ENCODE peak calls at places on chromosomes 3 and 15, in five cellular contexts. U, S, W, D and A are unnamed samples.

GRCh38 chr3:188153949-188154757 is at the start of gene LPP:
- DNase-seq in U (peak), D (peak), S (peak), W (no peak), A (no peak)

GRCh38 chr3:101141135-101141534 is 147.9 kb upstream of the ABI3BP start:
- DNase-seq in U (no peak), D (no peak), W (no peak), S (no peak), A (no peak)

GRCh38 chr15:48581221-48581620 is 64.3 kb downstream of the FBN1 start:
- DNase-seq in W (no peak), S (no peak), D (no peak), U (no peak), A (no peak)

GRCh38 chr15:48352474-48353072 is 21.3 kb downstream of the DUT start:
- DNase-seq in W (peak), U (peak), S (peak), D (peak), A (no peak)

GRCh38 chr3:127428344-127429001 is 140.6 kb upstream of the PRR20G start:
- DNase-seq in D (no peak), S (no peak), W (no peak), U (no peak), A (no peak)

GRCh38 chr3:63251499-63251898 is 26.6 kb upstream of the SYNPR start:
- DNase-seq in U (no peak), D (no peak), W (no peak), S (no peak), A (no peak)

GRCh38 chr15:34610388-34610787 is 26.9 kb upstream of the GOLGA8B start:
- DNase-seq in U (no peak), W (no peak), D (no peak), S (no peak), A (no peak)

GRCh38 chr3:168977696-168978374 is 685.7 kb downstream of the MECOM start:
- DNase-seq in U (no peak), S (no peak), W (no peak), D (no peak), A (no peak)

GRCh38 chr3:14834807-14835466 is 16.2 kb downstream of the FGD5 start:
- DNase-seq in W (no peak), D (no peak), S (no peak), U (no peak), A (no peak)

GRCh38 chr3:171736556-171736955 is 73.7 kb downstream of the PLD1 start:
- DNase-seq in W (no peak), U (peak), D (no peak), S (no peak), A (no peak)

GRCh38 chr15:38626443-38627050 is 61.9 kb upstream of the RASGRP1 start:
- DNase-seq in S (no peak), U (no peak), W (no peak), D (no peak), A (no peak)

GRCh38 chr3:195715583-195716266 is 5.1 kb upstream of the MUC20 start:
- DNase-seq in D (no peak), U (peak), W (peak), S (no peak), A (no peak)

GRCh38 chr3:183148056-183148455 is 14.5 kb downstream of the LAMP3 start:
- DNase-seq in W (no peak), U (no peak), D (no peak), S (no peak), A (no peak)

DNA sequence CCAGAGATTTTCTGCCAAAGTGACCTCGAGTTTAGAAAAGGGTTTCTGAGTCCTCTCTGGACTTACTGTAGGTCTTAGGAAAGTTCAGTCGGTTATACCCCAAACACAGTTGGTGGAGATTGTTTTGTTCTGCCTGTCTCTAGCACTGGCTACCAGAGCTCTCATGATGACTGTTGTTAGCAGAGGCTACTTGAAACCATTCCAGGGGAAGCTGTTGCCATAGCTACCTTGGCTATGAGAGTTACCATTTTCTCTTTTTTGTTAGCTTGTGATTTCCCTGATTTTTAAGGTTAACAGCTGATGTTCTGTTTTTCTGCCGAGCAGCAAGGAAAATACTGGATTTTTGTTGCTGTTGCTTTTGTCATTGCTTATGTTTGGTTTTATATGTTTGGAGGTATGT is 26.7 kb downstream of the ABHD2 start:
- DNase-seq in S (peak), W (no peak), U (no peak), D (no peak), A (no peak)
- TF ChIP-seq JUND in S (no peak), W (no peak), U (no peak), D (no peak), A (no peak)

DNA sequence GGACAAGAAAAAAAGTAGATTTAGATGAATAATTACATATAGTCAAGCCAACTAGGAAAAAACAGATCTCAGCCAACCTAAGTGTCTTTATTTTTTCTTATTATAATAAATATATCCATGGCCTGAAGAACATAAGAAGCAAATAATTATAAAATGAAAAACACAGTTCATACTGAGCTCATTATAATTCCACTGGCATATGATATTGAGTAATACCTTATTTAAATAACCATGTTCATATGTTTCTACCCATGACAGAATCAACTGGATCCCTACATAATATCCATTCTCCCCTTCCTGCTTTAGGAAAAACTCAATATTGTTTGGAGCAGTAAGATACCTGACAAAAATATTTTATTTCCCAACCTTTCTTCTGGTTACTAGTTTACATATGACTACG is 184.3 kb upstream of the MBNL1 start:
- DNase-seq in W (no peak), U (no peak), D (no peak), S (no peak), A (no peak)
- TF ChIP-seq RAD21 in W (no peak), U (no peak), D (no peak), S (no peak), A (no peak)

GRCh38 chr15:72319360-72319984 is 485 bp downstream of the CELF6 start:
- DNase-seq in W (no peak), S (no peak), D (peak), U (no peak), A (no peak)
- TF ChIP-seq GABPA in W (no peak), S (no peak), D (peak), U (no peak), A (no peak)

DNA sequence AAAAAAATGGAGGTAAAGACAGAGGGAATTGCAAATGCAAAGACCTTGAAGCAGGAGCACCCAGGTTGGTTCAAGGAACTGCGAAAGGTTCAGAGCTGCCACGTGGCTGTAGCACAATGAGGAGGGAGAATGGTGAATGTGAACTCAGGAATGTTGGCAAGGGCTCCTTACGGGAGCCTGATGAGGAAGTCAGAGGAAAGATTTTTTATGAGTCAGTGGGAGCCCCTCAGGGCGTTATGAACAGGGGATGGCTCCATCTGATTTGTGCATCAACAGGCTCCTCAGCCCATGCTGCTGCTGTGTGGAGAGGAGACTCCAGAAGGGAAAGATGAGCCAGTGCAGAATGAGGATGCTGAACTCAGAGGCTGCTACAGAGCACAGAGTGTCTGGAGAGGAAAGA is 194.4 kb downstream of the ARRDC4 start:
- DNase-seq in D (no peak), S (no peak), U (no peak), W (no peak), A (no peak)
- TF ChIP-seq JUND in D (no peak), S (no peak), U (no peak), W (no peak), A (no peak)

GRCh38 chr15:31024330-31024729 is 32.9 kb upstream of the MTMR10 start:
- DNase-seq in W (no peak), D (peak), S (no peak), U (peak), A (no peak)

GRCh38 chr15:31025996-31026395 is 34.6 kb upstream of the MTMR10 start:
- DNase-seq in U (no peak), S (no peak), D (no peak), W (no peak), A (no peak)

GRCh38 chr15:31021067-31021665 is 29.7 kb upstream of the MTMR10 start:
- DNase-seq in S (no peak), U (no peak), W (no peak), D (no peak), A (no peak)

GRCh38 chr15:31024979-31025378 is 33.6 kb upstream of the MTMR10 start:
- DNase-seq in U (peak), W (no peak), D (no peak), S (peak), A (no peak)

GRCh38 chr15:31023841-31024240 is 32.4 kb upstream of the MTMR10 start:
- DNase-seq in W (no peak), S (no peak), U (no peak), D (no peak), A (no peak)
- TF ChIP-seq RAD21 in W (no peak), S (no peak), U (no peak), D (no peak), A (no peak)

GRCh38 chr3:117193390-117193789 is 483.8 kb downstream of the TUSC7 start:
- DNase-seq in W (no peak), S (no peak), D (no peak), U (no peak), A (no peak)
- TF ChIP-seq GABPA in W (no peak), S (no peak), D (no peak), U (no peak), A (no peak)

DNA sequence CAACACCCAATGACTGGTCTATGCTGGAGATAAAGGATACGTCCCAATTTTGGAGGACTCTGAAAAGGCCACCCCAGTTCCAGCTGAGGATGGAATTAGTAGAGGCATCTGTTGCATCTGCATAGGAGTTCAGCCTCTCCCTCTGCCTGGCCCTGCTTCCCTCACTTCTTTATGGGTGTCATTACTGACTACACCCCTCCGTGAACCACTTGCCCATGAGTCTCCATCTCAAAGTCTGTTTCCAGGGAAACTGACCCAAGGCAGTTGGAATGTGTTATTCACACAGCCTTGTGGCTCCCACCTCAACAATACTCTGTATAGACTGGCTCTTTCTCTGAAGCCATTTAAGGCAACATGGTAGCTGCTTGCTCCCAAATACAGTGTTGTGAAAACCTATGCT is 21.4 kb upstream of the PCOLCE2 start:
- DNase-seq in D (no peak), S (no peak), U (no peak), W (no peak), A (no peak)
- TF ChIP-seq JUND in D (no peak), S (no peak), U (no peak), W (no peak), A (no peak)

DNA sequence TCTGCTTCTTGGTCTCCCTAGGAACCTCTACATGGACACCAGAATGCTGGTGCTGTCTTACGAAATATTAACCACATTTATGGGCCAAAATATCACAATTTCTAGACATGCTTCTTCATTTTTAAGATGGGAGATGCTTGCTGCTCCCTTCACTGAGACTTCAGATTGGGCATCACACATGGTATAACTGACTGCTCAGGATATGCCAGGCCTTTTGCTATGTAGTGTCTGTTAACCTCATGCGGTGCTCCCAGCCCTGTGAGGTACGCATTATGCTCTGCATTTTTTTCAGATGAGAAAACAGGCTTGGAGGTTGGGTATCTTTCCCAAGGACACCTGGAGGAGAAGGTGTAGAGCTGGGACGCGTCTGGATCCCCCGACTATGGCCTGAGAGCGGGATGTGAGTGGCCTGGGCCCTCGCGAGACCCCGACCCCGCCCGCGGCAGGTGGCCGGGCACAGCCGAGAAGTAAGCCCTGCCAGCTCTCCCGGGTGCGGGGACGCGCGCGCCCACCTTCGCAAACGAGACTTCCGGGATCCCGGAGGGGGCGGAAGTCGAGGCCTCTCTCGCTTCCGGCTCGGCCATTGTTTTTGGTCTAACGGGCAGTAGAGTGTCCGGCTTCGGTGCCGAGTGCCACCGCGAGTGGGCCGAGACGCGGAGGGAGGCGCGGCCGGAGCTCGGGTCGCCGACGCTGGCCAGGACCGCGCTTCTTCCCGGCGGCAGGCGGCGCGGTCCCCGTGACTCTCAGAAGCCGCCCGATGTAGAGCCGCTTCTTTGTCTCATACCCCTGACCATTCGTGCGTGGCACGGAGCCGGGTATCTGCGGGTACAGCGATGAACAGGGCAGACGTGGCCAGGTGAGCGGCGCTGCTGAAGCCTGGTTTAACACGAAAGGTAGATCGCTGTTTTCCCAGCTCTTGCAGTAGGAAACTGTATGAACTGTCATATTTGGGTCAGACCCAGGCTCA is at the start of gene ZKSCAN7:
- DNase-seq in W (no peak), S (peak), U (peak), D (peak), A (no peak)
- TF ChIP-seq RAD21 in W (no peak), S (no peak), U (peak), D (no peak), A (no peak)

GRCh38 chr15:83570756-83571155 is 83.2 kb upstream of the ADAMTSL3 start:
- DNase-seq in U (no peak), D (no peak), S (no peak), W (no peak), A (no peak)

GRCh38 chr15:83569341-83569740 is 84.6 kb upstream of the ADAMTSL3 start:
- DNase-seq in U (no peak), W (no peak), D (no peak), S (no peak), A (no peak)

GRCh38 chr15:83567318-83567717 is 86.6 kb upstream of the ADAMTSL3 start:
- DNase-seq in D (no peak), U (no peak), S (no peak), W (no peak), A (peak)

GRCh38 chr15:83574345-83574744 is 79.6 kb upstream of the ADAMTSL3 start:
- DNase-seq in S (no peak), U (no peak), W (no peak), D (no peak), A (no peak)

GRCh38 chr15:83571820-83572707 is 81.9 kb upstream of the ADAMTSL3 start:
- DNase-seq in U (no peak), W (no peak), D (no peak), S (peak), A (no peak)
- TF ChIP-seq GABPA in U (no peak), W (no peak), D (no peak), S (no peak), A (no peak)

DNA sequence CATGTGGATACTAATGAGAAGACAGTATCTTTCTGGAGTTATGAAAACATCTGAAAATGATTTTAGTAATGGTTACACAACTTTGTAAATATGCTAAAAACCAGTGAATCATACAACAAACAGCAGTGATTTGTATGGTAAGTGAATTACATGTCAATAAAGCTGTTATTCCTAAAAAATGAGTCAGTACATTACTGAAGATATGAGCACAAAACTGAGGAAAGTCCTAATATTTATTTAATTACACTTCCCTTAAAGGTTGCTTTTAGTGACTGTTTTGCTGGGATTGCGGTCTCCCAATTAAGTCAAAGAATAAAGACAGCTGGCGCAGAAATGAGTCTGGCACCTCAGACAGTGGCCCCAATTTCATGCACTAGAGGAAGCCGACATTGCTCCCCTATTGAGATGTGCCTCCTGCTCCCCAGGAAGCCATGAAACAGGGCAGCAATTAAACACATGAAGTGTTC is 50.9 kb upstream of the FSIP1 start:
- DNase-seq in S (no peak), W (no peak), D (no peak), U (no peak), A (no peak)
- TF ChIP-seq JUND in S (peak), W (no peak), D (no peak), U (no peak), A (no peak)